ENCODE peak calls at places on chromosomes 2 and 18, in four cellular contexts. Q is CD8-positive, alpha-beta memory T cell; F is tibial nerve; B is adrenal gland. R is an unnamed sample.

GRCh38 chr18:30572214-30572613 is 470.3 kb downstream of the DSC3 start:
- DNase-seq in B (no peak), Q (no peak), F (no peak), R (no peak)

GRCh38 chr2:156784034-156784433 is 347.9 kb downstream of the GPD2 start:
- DNase-seq in F (no peak), B (peak; percentile 54), Q (no peak), R (peak; percentile 16)

GRCh38 chr2:149019768-149020167 is 18.7 kb upstream of the LYPD6B start:
- DNase-seq in B (no peak), Q (no peak), F (no peak), R (no peak)

GRCh38 chr2:130759906-130760753 is 4.8 kb downstream of the AMER3 start:
- DNase-seq in Q (no peak), B (peak; percentile 80), F (no peak), R (no peak)

GRCh38 chr2:108586631-108587030 is 52.4 kb downstream of the LIMS1 start:
- DNase-seq in Q (no peak), F (no peak), B (no peak), R (no peak)

GRCh38 chr2:157872791-157873190 is 3.3 kb downstream of the ACVR1 start:
- DNase-seq in F (no peak), B (no peak), Q (no peak), R (no peak)

GRCh38 chr2:58479557-58480120 is 238.5 kb upstream of the FANCL start:
- DNase-seq in F (no peak), B (no peak), Q (no peak), R (no peak)

GRCh38 chr2:238527565-238527964 is 100.8 kb downstream of the ASB1 start:
- DNase-seq in Q (no peak), B (no peak), F (no peak), R (no peak)

GRCh38 chr2:233399306-233400225 is 45.3 kb downstream of the DGKD start:
- DNase-seq in F (no peak), Q (peak; percentile 21), B (no peak), R (no peak)

GRCh38 chr18:45167109-45167551 is 448.1 kb upstream of the SLC14A2 start:
- DNase-seq in F (no peak), Q (no peak), B (no peak), R (no peak)

GRCh38 chr2:134445116-134445515 is 191.2 kb downstream of the MGAT5 start:
- DNase-seq in Q (no peak), F (no peak), B (no peak), R (no peak)

GRCh38 chr2:68225119-68225632 is 27.2 kb downstream of the PPP3R1 start:
- DNase-seq in F (no peak), B (peak; percentile 77), Q (no peak), R (peak; percentile 67)

GRCh38 chr2:202695166-202695565 is 60.4 kb downstream of the FAM117B start:
- DNase-seq in F (no peak), B (no peak), Q (no peak), R (no peak)

GRCh38 chr2:120398051-120398960 is 52.4 kb downstream of the INHBB start:
- DNase-seq in F (no peak), Q (no peak), B (no peak), R (no peak)

GRCh38 chr18:2240311-2240705 is 331.0 kb downstream of the METTL4 start:
- DNase-seq in F (no peak), Q (no peak), B (no peak), R (no peak)
- H3K4me1 ChIP-seq in F (no peaks in the 10 kb centered on the region), Q (no peaks in the 10 kb centered on the region), B (no peaks in the 10 kb centered on the region), R (no peaks in the 10 kb centered on the region)

GRCh38 chr18:57803119-57803969 is at the start of gene ATP8B1:
- DNase-seq in F (no peak), B (peak; percentile 83), Q (no peak), R (peak; percentile 97)

GRCh38 chr18:57801379-57802165 is 1.5 kb downstream of the ATP8B1 start:
- DNase-seq in F (no peak), B (no peak), Q (no peak), R (peak; percentile 63)

GRCh38 chr18:57805117-57805516 is 2.0 kb upstream of the ATP8B1 start:
- DNase-seq in B (no peak), F (no peak), Q (no peak), R (no peak)

GRCh38 chr18:57802166-57802868 is 798 bp downstream of the ATP8B1 start:
- DNase-seq in F (no peak), Q (no peak), B (no peak), R (no peak)

DNA sequence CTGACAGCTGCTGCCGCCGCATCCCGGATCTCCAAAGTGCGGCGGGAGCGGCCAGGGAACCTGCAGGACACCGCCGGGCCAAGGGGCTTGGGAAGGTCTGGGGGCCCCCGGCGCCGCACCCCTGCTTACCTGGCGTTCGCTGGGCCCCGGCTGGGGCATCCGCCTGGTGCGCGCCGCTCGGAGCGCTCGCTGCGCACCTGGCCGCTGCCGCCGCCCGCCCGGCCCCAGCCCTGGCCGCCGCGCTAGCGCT is 321 bp downstream of the ATP8B1 start:
- DNase-seq in Q (no peak), F (no peak), B (no peak), R (no peak)
- H3K27me3 ChIP-seq in Q (peaks cover 13% of the 10 kb centered on the region), F (no peaks in the 10 kb centered on the region), B (no peaks in the 10 kb centered on the region), R (peaks cover 2% of the 10 kb centered on the region)

DNA sequence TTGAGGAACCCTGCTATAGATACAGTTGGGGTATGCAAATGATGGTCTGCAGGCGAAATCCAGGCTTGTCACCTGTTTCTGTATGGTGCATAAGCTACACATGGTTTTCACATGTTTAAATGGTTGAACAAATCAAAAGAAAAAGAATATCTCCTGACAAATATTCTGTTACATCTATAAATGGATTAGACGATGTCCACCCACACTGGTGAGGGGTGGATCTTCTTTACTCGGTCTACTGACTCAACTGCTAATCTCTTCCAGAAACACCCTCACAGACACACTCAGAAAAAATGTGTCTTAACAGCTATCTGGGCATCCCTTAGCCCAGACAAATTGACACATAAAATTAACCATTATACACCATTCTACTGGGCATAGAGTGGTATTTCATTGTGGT is 25.7 kb downstream of the DPYSL5 start:
- DNase-seq in Q (no peak), B (no peak), F (no peak), R (no peak)
- H3K27ac ChIP-seq in Q (no peak overlapping the region), B (no peak overlapping the region), F (no peak overlapping the region), R (no peak overlapping the region)

GRCh38 chr2:19652811-19653210 is 249.0 kb downstream of the TTC32 start:
- DNase-seq in B (no peak), F (no peak), Q (no peak), R (no peak)
- H3K4me1 ChIP-seq in B (no peaks in the 10 kb centered on the region), F (no peaks in the 10 kb centered on the region), Q (no peaks in the 10 kb centered on the region), R (no peaks in the 10 kb centered on the region)

GRCh38 chr2:239970004-239970623 is 55.0 kb downstream of the NDUFA10 start:
- DNase-seq in Q (no peak), B (no peak), F (no peak), R (no peak)
- H3K27me3 ChIP-seq in Q (no peaks in the 10 kb centered on the region), B (no peaks in the 10 kb centered on the region), F (no peaks in the 10 kb centered on the region), R (no peaks in the 10 kb centered on the region)

GRCh38 chr18:10123006-10123950 is 209.5 kb downstream of the VAPA start:
- DNase-seq in Q (no peak), F (no peak), B (no peak), R (peak; percentile 58)
- H3K27ac ChIP-seq in Q (no peak overlapping the region), F (no peak overlapping the region), B (no peak overlapping the region), R (no peak overlapping the region)

DNA sequence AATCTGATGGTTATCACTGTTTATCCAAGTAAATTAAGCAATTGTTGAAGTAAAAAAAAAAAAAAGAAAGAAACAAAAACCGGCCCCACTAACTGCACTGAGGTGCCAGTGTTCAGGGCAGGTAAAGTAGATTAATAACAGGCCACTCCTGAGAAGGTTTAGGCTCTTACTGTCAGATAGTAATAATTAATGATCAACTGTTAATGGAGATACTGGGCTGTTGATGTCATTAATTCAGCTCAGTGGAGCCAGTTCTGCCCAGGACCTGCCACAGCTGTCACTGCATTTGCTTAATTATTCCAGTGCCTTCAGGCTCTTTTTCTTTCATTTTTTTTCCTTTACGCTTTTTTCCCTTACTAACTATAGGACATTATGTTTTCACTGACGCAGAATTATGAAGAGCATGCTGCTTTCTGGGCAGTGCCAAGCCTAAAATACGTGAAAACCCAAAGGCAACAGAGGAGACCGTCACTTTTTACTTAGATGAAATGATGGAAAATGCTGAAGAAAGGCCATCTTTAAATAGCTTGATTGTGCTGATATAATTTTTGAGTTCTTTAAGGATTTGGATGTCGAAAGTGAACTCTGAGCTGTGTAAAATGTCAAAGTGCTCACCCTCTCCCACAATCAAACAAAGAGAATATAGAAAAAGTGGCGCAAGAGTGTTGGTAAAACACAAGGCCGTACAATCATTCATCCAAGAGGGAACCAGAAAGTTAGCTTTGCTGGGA is 191.8 kb upstream of the ZEB2 start:
- DNase-seq in Q (no peak), F (no peak), B (no peak), R (no peak)
- H3K4me1 ChIP-seq in Q (no peaks in the 10 kb centered on the region), F (no peaks in the 10 kb centered on the region), B (no peaks in the 10 kb centered on the region), R (no peaks in the 10 kb centered on the region)

GRCh38 chr2:176122266-176122632 is 270 bp upstream of the HOXD9 start:
- DNase-seq in Q (no peak), B (no peak), F (no peak), R (no peak)
- H3K27me3 ChIP-seq in Q (peaks cover 91% of the 10 kb centered on the region), B (peaks cover 41% of the 10 kb centered on the region), F (peaks cover 10% of the 10 kb centered on the region), R (peaks cover 13% of the 10 kb centered on the region)

DNA sequence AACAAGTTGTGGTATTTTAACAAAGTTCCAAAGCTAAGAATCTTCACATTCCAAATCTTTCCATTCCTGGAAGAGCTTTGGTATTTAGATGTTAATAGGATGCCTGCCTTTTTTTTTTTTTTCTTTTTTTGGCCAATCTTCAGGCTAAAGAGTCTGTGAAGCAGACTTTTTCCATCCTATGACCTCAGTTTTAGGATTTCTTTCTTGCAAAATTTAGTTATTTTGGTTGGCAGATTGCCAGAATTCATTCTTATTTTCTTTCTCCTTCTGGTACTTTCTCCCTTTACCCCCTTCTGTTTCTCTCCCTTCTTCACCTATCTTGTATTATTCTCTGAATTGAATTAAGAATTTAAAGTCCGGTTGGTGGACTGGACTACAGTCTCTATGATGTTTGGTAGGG is 217.8 kb upstream of the REV1 start:
- DNase-seq in Q (no peak), F (no peak), B (no peak), R (no peak)
- H3K27ac ChIP-seq in Q (no peak overlapping the region), F (peak overlapping the region; percentile 67), B (no peak overlapping the region), R (no peak overlapping the region)

GRCh38 chr2:7601990-7602389 is 684.8 kb downstream of the RNF144A start:
- DNase-seq in F (no peak), Q (no peak), B (no peak), R (no peak)
- H3K4me1 ChIP-seq in F (no peaks in the 10 kb centered on the region), Q (no peaks in the 10 kb centered on the region), B (no peaks in the 10 kb centered on the region), R (no peaks in the 10 kb centered on the region)

R was measured in small intestine.